ENCODE peak calls at places on chromosome 6, in four cellular contexts. E is effector memory CD4-positive, alpha-beta T cell; L is WERI-Rb-1; N is SJSA1. D is an unnamed sample.

GRCh38 chr6:10307028-10307427 is 107.8 kb downstream of the TFAP2A start:
- DNase-seq in E (no peak), L (no peak), N (no peak), D (no peak)

GRCh38 chr6:143619844-143620243 is 57.9 kb upstream of the PHACTR2 start:
- DNase-seq in E (no peak), L (no peak), N (no peak), D (no peak)

GRCh38 chr6:30013296-30013922 is 47.7 kb upstream of the POLR1H start:
- DNase-seq in E (no peak), L (peak; percentile 64), N (no peak), D (peak; percentile 60)

GRCh38 chr6:167093922-167094432 is 28.9 kb upstream of the CCR6 start:
- DNase-seq in E (peak; percentile 83), L (no peak), N (no peak), D (no peak)

GRCh38 chr6:140105857-140106256 is 731.4 kb upstream of the CITED2 start:
- DNase-seq in E (no peak), L (peak; percentile 34), N (no peak), D (peak; percentile 7)

GRCh38 chr6:85078071-85078470 is 313.7 kb upstream of the TBX18 start:
- DNase-seq in E (no peak), L (no peak), N (peak; percentile 70), D (no peak)

GRCh38 chr6:167163476-167164011 is 5.8 kb upstream of the GPR31 start:
- DNase-seq in E (no peak), L (no peak), N (no peak), D (peak; percentile 83)

GRCh38 chr6:21383499-21384085 is 210.0 kb upstream of the SOX4 start:
- DNase-seq in E (no peak), L (peak; percentile 90), N (no peak), D (no peak)

GRCh38 chr6:147900191-147900830 is 391.8 kb downstream of the SAMD5 start:
- DNase-seq in E (no peak), L (no peak), N (no peak), D (no peak)

GRCh38 chr6:34142046-34142445 is 3.8 kb downstream of the GRM4 start:
- DNase-seq in E (no peak), L (no peak), N (no peak), D (no peak)

GRCh38 chr6:9422138-9422537 is 986.8 kb upstream of the SLC35B3 start:
- DNase-seq in E (no peak), L (no peak), N (no peak), D (no peak)

GRCh38 chr6:111201764-111202163 is 114.5 kb downstream of the SLC16A10 start:
- DNase-seq in E (no peak), L (no peak), N (no peak), D (no peak)

GRCh38 chr6:76684881-76685280 is 612.4 kb upstream of the IMPG1 start:
- DNase-seq in E (no peak), L (no peak), N (no peak), D (no peak)

GRCh38 chr6:52389626-52390360 is 27.8 kb downstream of the PAQR8 start:
- DNase-seq in E (peak; percentile 38), L (no peak), N (no peak), D (no peak)

GRCh38 chr6:108020438-108021116 is 54.0 kb downstream of the OSTM1 start:
- DNase-seq in E (no peak), L (no peak), N (no peak), D (no peak)

GRCh38 chr6:113511100-113511499 is 346.0 kb upstream of the MARCKS start:
- DNase-seq in E (no peak), L (no peak), N (no peak), D (no peak)

GRCh38 chr6:4902363-4902762 is 101.5 kb downstream of the RPP40 start:
- DNase-seq in E (no peak), L (no peak), N (no peak), D (no peak)

GRCh38 chr6:20630617-20631448 is 96.6 kb downstream of the CDKAL1 start:
- DNase-seq in E (no peak), L (no peak), N (no peak), D (no peak)

GRCh38 chr6:131761061-131761761 is 46.6 kb upstream of the ENPP1 start:
- DNase-seq in E (no peak), L (no peak), N (no peak), D (no peak)

DNA sequence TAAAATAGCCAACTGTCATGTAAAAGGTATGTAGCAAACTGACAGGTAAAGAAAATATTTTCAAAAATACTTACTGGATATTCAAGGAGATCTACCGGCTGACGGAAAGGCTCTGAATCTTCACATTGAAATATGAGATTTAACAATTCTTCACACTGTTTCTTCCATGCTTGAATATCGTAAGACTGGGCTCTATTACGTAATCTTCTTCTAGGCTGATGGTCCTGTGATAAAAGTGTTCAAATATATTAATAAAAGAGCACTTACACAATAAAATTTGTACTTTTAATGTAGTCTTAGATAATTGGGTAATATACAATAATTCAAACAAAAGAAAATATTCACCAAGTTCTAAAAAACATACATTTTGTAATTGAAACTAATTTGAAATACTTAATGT is 87.4 kb downstream of the IRAK1BP1 start:
- DNase-seq in E (no peak), L (no peak), N (no peak), D (no peak)
- H3K36me3 ChIP-seq in E (peaks cover 86% of the 10 kb centered on the region), L (peaks cover 76% of the 10 kb centered on the region), N (peaks cover 64% of the 10 kb centered on the region), D (peaks cover 14% of the 10 kb centered on the region)

DNA sequence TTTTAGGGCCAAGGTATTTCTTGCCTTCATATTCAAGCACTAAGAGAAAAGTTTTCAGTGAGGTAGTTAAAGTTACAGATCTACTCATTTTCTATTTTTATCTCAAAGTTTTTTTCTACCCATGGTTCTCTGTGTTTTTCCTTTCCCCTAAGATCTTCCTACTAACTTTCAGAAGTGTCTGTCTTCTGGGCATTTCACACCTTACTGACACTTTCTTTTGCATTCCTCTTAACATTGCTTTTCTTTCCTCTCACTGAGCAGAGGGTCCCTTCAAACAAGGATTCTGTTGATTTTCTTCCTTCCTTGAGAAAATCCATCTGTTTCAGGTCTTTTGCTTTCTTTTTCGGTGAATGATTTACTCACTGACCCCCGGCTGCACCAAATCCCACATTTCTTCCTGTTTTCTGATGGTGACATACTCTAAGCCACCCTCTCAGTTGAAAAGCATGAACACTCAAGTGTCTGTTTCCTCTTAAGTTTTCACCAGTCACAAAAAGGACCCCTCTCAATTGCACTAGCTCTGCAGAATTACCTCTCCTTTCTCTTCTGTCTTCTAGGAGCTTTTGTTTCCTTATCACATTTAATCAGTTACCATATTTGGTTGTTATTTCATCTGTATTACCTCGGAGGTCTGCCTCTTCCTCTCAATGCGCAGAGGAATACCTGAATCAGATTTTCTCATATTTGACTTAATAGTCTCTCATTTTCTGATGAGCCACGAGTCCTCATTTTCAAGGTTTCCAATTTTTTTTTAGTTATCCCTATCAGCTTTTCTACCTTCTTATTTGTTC is 73.5 kb upstream of the RNF217 start:
- DNase-seq in E (no peak), L (no peak), N (no peak), D (no peak)
- H3K4me3 ChIP-seq in E (no peak overlapping the region), L (no peak overlapping the region), N (no peak overlapping the region), D (no peak overlapping the region)

GRCh38 chr6:90263653-90264052 is 33.0 kb downstream of the BACH2 start:
- DNase-seq in E (no peak), L (no peak), N (no peak), D (no peak)

GRCh38 chr6:90271831-90272230 is 24.8 kb downstream of the BACH2 start:
- DNase-seq in E (no peak), L (no peak), N (no peak), D (no peak)

GRCh38 chr6:90269334-90269733 is 27.3 kb downstream of the BACH2 start:
- DNase-seq in E (no peak), L (no peak), N (no peak), D (no peak)

GRCh38 chr6:90266845-90267621 is 29.6 kb downstream of the BACH2 start:
- DNase-seq in E (no peak), L (no peak), N (no peak), D (no peak)

DNA sequence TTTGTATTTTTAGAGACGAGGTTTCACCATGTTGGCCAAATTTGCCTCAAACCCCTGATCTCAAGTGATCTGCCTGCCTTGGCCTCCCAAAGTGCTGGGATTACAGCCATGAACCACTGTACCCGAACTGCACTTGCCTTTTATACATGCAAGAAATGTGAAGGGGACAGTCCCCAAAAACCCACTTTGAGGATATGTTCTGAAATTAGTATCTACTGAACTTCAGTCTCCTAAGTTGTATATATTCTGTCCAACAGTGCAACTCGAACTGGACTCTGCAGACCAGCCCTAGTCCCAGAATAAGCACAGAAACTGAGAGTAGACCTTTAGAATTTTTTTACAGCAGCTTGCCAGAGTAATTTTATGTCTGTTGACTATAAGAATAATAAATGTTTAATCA is 28.5 kb downstream of the BACH2 start:
- DNase-seq in E (no peak), L (no peak), N (no peak), D (no peak)
- H3K27me3 ChIP-seq in E (no peaks in the 10 kb centered on the region), L (no peaks in the 10 kb centered on the region), N (no peaks in the 10 kb centered on the region), D (no peaks in the 10 kb centered on the region)

DNA sequence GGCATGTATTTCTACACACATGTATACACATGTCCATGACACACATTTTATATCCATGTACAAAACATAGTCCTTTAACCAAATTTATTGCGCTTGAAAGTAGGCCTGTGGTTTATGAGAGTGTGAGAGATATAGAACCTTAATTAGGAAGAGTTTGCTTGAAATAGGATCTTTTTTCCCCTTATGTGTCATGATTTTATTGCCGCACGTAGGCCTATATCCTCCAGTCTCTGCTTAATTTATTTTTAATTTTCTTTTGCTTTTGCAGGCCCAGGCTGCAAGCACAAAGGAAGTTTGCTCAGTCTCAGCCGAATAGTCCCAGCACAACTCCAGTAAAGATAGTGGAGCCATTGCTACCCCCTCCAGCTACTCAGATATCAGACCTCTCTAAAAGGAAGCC is 205.9 kb downstream of the JARID2 start:
- DNase-seq in E (no peak), L (no peak), N (no peak), D (no peak)
- H3K36me3 ChIP-seq in E (peaks cover 4% of the 10 kb centered on the region), L (peaks cover 12% of the 10 kb centered on the region), N (no peaks in the 10 kb centered on the region), D (peaks cover 22% of the 10 kb centered on the region)

DNA sequence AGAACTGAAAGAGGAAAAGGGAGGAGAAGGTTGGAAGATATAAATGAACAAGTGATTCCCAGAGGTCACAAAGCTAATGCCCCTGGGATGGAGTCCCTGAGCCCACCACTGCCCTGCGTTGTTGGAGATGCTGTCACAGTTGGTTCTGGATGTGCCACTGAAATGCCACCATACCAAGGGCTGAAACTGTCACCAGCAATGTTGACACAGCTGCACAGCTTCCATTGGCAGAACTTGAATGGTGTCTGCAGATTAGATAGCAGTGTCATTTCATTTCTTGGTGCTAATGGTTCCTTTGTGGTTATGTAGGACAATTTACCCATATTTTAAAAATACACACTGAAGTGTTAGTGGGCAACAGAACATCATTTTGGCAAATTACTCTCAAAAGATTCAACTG is 120.7 kb downstream of the TBXT start:
- DNase-seq in E (no peak), L (no peak), N (no peak), D (no peak)
- H3K4me3 ChIP-seq in E (no peak overlapping the region), L (no peak overlapping the region), N (no peak overlapping the region), D (no peak overlapping the region)

DNA sequence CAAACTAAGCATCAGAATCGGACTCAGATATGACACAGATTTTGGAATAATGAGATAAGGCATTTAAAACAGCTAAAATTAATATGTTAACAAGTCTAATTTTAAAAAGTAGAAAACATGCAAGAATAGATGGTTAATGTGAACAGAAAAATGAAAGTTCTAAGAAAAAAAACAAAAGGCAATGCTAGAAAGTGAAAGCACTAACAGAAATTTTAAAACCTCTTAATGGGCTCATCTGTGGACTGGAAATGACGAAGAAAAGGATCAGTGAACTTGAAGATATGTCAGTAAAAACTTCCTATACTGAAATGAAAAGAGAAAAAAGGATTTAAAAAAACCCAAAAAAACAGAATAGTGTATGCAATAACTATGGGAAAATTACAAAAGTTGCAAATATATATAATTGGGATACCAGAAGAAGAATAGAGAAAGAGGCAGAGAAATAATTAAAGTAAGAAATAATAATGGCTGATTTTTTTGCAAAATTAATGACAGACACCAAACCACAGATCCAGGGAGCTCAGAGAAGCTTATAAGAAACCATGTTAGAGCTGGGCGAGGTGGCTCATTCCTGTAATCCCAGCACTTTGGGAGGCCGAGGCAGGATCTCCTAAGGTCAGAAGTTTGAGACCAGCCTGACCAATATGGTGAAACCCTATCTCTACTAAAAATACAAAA is 61.7 kb upstream of the KIF13A start:
- DNase-seq in E (no peak), L (no peak), N (no peak), D (no peak)
- H3K27me3 ChIP-seq in E (no peaks in the 10 kb centered on the region), L (no peaks in the 10 kb centered on the region), N (no peaks in the 10 kb centered on the region), D (no peaks in the 10 kb centered on the region)

D was measured in H7.